ENCODE peak calls at places on chromosomes 6 and 20, in four cellular contexts. Q, H, B and R are unnamed samples.

GRCh38 chr20:57785061-57785460 is 75.2 kb upstream of the PMEPA1 start:
- DNase-seq in Q (no peak), H (no peak), B (no peak), R (no peak)

GRCh38 chr20:57092112-57092899 is 174.1 kb downstream of the BMP7 start:
- DNase-seq in Q (peak), H (peak), B (peak), R (peak)

GRCh38 chr20:61806995-61807394 is 258.7 kb downstream of the TAF4 start:
- DNase-seq in Q (peak), H (no peak), B (no peak), R (no peak)

GRCh38 chr20:33338465-33339258 is 55.6 kb downstream of the BPIFB1 start:
- DNase-seq in Q (no peak), H (no peak), B (no peak), R (no peak)

GRCh38 chr6:119355890-119356289 is 6.3 kb upstream of the MAN1A1 start:
- DNase-seq in Q (no peak), H (no peak), B (no peak), R (no peak)

GRCh38 chr20:32792316-32792715 is 27.4 kb upstream of the MAPRE1 start:
- DNase-seq in Q (no peak), H (peak), B (no peak), R (peak)

GRCh38 chr6:155085582-155086253 is 90.6 kb downstream of the TIAM2 start:
- DNase-seq in Q (no peak), H (peak), B (no peak), R (no peak)

GRCh38 chr6:6994796-6995195 is 113.0 kb upstream of the RREB1 start:
- DNase-seq in Q (no peak), H (no peak), B (peak), R (no peak)

GRCh38 chr6:156776841-156777576 is at the start of gene ARID1B:
- DNase-seq in Q (peak), H (peak), B (peak), R (peak)

GRCh38 chr6:223136-223535 is 69.2 kb upstream of the DUSP22 start:
- DNase-seq in Q (no peak), H (no peak), B (no peak), R (no peak)

GRCh38 chr6:33886673-33887144 is 82.9 kb upstream of the MLN start:
- DNase-seq in Q (no peak), H (peak), B (peak), R (no peak)

GRCh38 chr6:152529364-152529763 is 107.8 kb downstream of the SYNE1 start:
- DNase-seq in Q (no peak), H (no peak), B (no peak), R (no peak)

GRCh38 chr6:130632288-130632687 is 194.9 kb upstream of the SMLR1 start:
- DNase-seq in Q (no peak), H (no peak), B (no peak), R (no peak)

GRCh38 chr20:63518351-63518861 is 2.2 kb upstream of the PPDPF start:
- DNase-seq in Q (peak), H (no peak), B (no peak), R (no peak)

GRCh38 chr6:118284736-118285360 is 263.2 kb upstream of the PLN start:
- DNase-seq in Q (no peak), H (no peak), B (peak), R (no peak)

GRCh38 chr20:2984956-2985661 is 58.3 kb upstream of the GNRH2 start:
- DNase-seq in Q (no peak), H (peak), B (no peak), R (no peak)

GRCh38 chr6:30915591-30915946 is 1.5 kb downstream of the VARS2 start:
- DNase-seq in Q (no peak), H (peak), B (peak), R (peak)

GRCh38 chr20:63698739-63699465 is 2.5 kb downstream of the TNFRSF6B start:
- DNase-seq in Q (no peak), H (peak), B (no peak), R (no peak)

GRCh38 chr20:51092238-51092822 is 69.4 kb upstream of the KCNG1 start:
- DNase-seq in Q (no peak), H (no peak), B (no peak), R (no peak)

GRCh38 chr6:143596857-143597256 is 80.9 kb upstream of the PHACTR2 start:
- DNase-seq in Q (no peak), H (peak), B (peak), R (no peak)

GRCh38 chr6:37940074-37940847 is 120.7 kb downstream of the ZFAND3 start:
- DNase-seq in Q (no peak), H (peak), B (peak), R (no peak)

GRCh38 chr6:163001341-163001740 is 273.6 kb downstream of the PACRG start:
- DNase-seq in Q (no peak), H (no peak), B (no peak), R (no peak)

GRCh38 chr6:152146385-152146784 is 338.9 kb downstream of the ESR1 start:
- DNase-seq in Q (no peak), H (no peak), B (no peak), R (no peak)

GRCh38 chr20:32731882-32732266 is 11.4 kb downstream of the COMMD7 start:
- DNase-seq in Q (no peak), H (peak), B (no peak), R (no peak)

GRCh38 chr6:156598316-156598715 is 178.9 kb upstream of the ARID1B start:
- DNase-seq in Q (no peak), H (no peak), B (no peak), R (no peak)

GRCh38 chr6:148746363-148747144 is at the start of gene UST:
- DNase-seq in Q (peak), H (peak), B (peak), R (peak)

GRCh38 chr20:7693761-7694160 is 246.5 kb downstream of the HAO1 start:
- DNase-seq in Q (no peak), H (no peak), B (no peak), R (no peak)

GRCh38 chr6:3819161-3820110 is 29.7 kb upstream of the FAM50B start:
- DNase-seq in Q (no peak), H (no peak), B (no peak), R (no peak)

GRCh38 chr20:53582574-53583351 is 10.9 kb downstream of the ZNF217 start:
- DNase-seq in Q (no peak), H (peak), B (no peak), R (no peak)

GRCh38 chr20:51926670-51927305 is 124.5 kb upstream of the SALL4 start:
- DNase-seq in Q (no peak), H (no peak), B (no peak), R (no peak)

GRCh38 chr6:29702519-29703103 is 20.6 kb upstream of the HLA-F start:
- DNase-seq in Q (peak), H (peak), B (peak), R (peak)

GRCh38 chr6:151038616-151039015 is 173.1 kb downstream of the MTHFD1L start:
- DNase-seq in Q (no peak), H (no peak), B (no peak), R (no peak)

GRCh38 chr6:57224769-57225515 is 2.8 kb upstream of the RAB23 start:
- DNase-seq in Q (no peak), H (peak), B (no peak), R (no peak)

GRCh38 chr6:150142657-150143501 is at the start of gene PPP1R14C:
- DNase-seq in Q (peak), H (peak), B (peak), R (peak)

GRCh38 chr6:128492386-128492785 is 28.0 kb downstream of the PTPRK start:
- DNase-seq in Q (no peak), H (no peak), B (no peak), R (no peak)

GRCh38 chr20:35615667-35616464 is at the start of gene SPAG4:
- DNase-seq in Q (peak), H (peak), B (peak), R (peak)

GRCh38 chr20:35618372-35619131 is 2.9 kb downstream of the SPAG4 start:
- DNase-seq in Q (no peak), H (no peak), B (no peak), R (no peak)

GRCh38 chr20:35618032-35618371 is 2.4 kb downstream of the SPAG4 start:
- DNase-seq in Q (no peak), H (no peak), B (no peak), R (no peak)

GRCh38 chr20:35617397-35618031 is 1.9 kb downstream of the SPAG4 start:
- DNase-seq in Q (peak), H (peak), B (peak), R (peak)

GRCh38 chr20:35616465-35617396 is 1.1 kb downstream of the SPAG4 start:
- DNase-seq in Q (peak), H (peak), B (peak), R (peak)
- TF ChIP-seq CTCF in Q (no peak), H (no peak), B (no peak), R (no peak)

GRCh38 chr6:122869437-122870024 is 80.5 kb downstream of the SMPDL3A start:
- DNase-seq in Q (peak), H (peak), B (no peak), R (peak)
- TF ChIP-seq CTCF in Q (peak), H (peak), B (peak), R (peak)

GRCh38 chr20:45685896-45686295 is 15.9 kb upstream of the WFDC11 start:
- DNase-seq in Q (peak), H (peak), B (no peak), R (no peak)
- TF ChIP-seq CTCF in Q (no peak), H (no peak), B (no peak), R (peak)

DNA sequence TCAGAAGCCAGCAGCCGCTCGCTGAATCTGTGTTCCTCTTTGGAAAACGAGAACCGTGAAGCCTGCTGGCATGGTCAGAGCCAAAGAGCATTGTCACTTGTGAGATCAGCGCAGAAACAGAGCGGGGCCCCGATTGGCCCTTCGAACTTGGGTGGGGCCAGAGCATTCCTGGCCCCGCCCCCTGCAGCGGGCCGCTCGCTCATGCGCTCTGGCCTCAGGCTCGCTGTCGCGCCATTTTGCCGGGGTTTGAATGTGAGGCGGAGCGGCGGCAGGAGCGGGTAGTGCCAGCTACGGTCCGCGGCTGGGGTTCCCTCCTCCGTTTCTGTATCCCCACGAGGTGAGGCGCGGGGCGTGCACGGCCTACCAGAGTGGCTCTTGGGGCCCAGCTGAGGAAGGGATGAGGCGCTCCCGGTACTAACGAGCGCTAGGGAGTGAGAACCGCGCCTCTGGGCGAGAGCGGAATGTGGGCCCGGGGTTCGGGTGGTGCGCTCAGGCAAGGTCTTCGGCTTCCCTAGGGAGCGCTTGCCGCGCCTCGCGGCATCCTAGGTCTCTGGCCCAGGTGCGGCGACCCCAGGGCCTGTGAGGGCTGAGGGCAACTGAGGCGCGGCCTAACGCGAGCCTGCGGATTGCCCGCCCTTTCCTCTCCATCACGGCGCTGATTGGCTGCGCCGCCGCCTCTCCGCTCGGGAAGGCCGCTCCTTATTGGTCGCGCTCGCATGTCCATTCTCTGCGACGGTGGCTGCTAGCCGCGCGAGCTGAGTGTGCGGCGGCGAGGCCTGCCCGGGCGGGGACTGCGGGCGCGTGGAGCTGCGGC is at the start of gene CSE1L:
- DNase-seq in Q (peak), H (peak), B (peak), R (peak)
- TF ChIP-seq CTCF in Q (no peak), H (no peak), B (peak), R (peak)

GRCh38 chr20:1474325-1474724 is 7.7 kb upstream of the NSFL1C start:
- DNase-seq in Q (no peak), H (no peak), B (no peak), R (no peak)

GRCh38 chr20:1473821-1474220 is 7.2 kb upstream of the NSFL1C start:
- DNase-seq in Q (no peak), H (no peak), B (no peak), R (no peak)

GRCh38 chr20:1473244-1473635 is 6.6 kb upstream of the NSFL1C start:
- DNase-seq in Q (no peak), H (no peak), B (no peak), R (no peak)

GRCh38 chr20:1472556-1473243 is 6.1 kb upstream of the NSFL1C start:
- DNase-seq in Q (no peak), H (no peak), B (no peak), R (no peak)

DNA sequence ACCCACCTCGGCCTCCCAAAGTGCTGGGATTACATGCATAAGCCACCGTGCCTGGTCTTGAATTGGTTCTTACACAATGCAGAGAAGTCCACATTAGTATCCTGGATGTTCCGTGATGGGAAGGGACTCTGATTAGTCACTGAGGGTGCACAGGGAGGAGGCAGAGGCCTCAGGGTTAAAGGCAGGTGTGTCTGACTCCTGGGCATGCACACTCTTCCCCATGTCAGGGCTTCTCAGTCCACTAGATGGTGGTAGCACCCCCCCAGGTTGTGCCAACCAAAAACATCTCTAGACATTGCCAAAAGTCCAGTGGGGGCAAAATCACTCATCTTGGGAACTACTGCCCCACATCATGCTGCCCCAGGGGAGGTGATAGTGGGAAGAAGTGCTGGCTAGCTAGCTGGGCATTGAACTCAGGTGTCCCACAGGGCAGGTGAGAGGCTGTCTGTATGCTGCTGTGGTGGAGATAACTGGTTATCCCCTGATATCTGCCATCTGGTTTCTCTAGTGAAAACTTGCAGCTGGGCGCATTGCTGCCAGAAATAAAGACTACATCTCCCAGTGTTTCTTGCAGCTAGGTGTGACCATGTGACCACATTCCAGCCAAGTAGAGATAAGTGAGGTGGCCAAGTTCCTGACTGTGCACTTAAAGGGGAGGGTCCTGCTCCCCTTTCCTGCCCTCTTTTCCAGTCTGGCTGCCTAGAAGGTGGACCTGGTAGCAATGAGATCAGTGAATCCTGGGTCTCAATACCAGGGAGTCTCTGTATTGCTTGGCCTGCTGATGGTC is 8.4 kb upstream of the NSFL1C start:
- DNase-seq in Q (no peak), H (no peak), B (no peak), R (no peak)
- TF ChIP-seq CTCF in Q (no peak), H (no peak), B (no peak), R (no peak)

GRCh38 chr20:48339147-48339985 is 488.4 kb downstream of the PREX1 start:
- DNase-seq in Q (no peak), H (peak), B (no peak), R (no peak)

GRCh38 chr20:48342822-48343513 is 484.8 kb downstream of the PREX1 start:
- DNase-seq in Q (no peak), H (no peak), B (no peak), R (no peak)

GRCh38 chr20:48340915-48341314 is 486.9 kb downstream of the PREX1 start:
- DNase-seq in Q (no peak), H (no peak), B (no peak), R (no peak)

GRCh38 chr20:48338717-48339116 is 489.1 kb downstream of the PREX1 start:
- DNase-seq in Q (no peak), H (no peak), B (no peak), R (no peak)

DNA sequence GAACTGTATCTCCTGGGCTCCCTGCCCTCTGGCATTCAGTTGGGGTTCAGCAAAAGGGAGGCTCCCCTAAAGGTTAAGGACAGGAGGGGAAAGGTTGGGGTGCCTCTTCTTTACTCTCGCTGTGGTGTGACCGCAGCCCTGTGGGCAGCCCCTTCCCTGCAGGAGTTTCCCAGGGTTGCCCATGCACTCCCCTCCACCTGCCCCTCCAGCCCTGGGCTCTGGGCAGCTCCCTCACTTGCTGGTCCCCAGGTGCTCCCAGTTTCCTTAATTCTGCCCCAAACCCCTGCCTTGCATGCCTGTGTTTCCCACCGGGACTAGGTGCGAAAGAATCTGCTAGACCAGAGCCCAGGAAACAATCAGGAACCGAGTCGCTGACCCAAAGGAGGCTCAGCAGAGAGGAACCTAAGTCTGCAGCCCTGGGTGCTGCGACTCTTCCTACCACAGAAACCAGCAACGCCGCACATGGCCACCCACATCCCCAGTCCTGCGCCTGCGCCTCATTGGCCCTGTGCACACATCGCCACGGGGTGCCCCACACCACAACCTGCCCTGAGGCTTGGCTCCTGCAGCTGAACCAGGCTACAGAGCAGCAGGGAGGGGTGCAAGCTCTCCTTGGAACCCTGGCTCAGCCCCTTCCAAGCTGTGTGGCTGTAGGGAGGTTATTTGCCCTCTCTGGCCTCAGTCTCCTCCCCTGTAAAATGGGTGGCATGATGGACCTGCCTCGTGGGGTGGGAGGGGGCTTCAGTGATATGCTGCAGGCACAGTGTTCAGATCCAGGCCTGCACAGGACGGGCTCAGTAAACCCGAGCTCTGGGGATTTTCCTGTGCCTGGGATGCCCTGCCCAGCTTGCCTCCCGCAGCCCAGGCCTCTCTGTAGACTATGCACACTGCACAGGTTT is 487.6 kb downstream of the PREX1 start:
- DNase-seq in Q (no peak), H (no peak), B (no peak), R (no peak)
- TF ChIP-seq CTCF in Q (no peak), H (no peak), B (no peak), R (no peak)

GRCh38 chr6:112296122-112296521 is 41.8 kb upstream of the LAMA4 start:
- DNase-seq in Q (no peak), H (peak), B (no peak), R (peak)
- TF ChIP-seq CTCF in Q (no peak), H (peak), B (no peak), R (peak)

GRCh38 chr6:107116923-107117417 is 1.7 kb upstream of the BEND3 start:
- DNase-seq in Q (no peak), H (no peak), B (no peak), R (no peak)
- TF ChIP-seq CTCF in Q (no peak), H (no peak), B (no peak), R (no peak)

GRCh38 chr6:5215799-5216198 is 45.0 kb downstream of the LYRM4 start:
- DNase-seq in Q (no peak), H (no peak), B (no peak), R (no peak)

GRCh38 chr6:5215181-5215580 is 45.6 kb downstream of the LYRM4 start:
- DNase-seq in Q (no peak), H (no peak), B (no peak), R (no peak)

GRCh38 chr6:5219292-5219691 is 41.5 kb downstream of the LYRM4 start:
- DNase-seq in Q (no peak), H (no peak), B (no peak), R (no peak)

GRCh38 chr6:5214570-5215052 is 46.1 kb downstream of the LYRM4 start:
- DNase-seq in Q (peak), H (peak), B (peak), R (peak)

GRCh38 chr6:5213851-5214507 is 46.8 kb downstream of the LYRM4 start:
- DNase-seq in Q (no peak), H (no peak), B (peak), R (no peak)
- TF ChIP-seq CTCF in Q (no peak), H (peak), B (peak), R (no peak)

DNA sequence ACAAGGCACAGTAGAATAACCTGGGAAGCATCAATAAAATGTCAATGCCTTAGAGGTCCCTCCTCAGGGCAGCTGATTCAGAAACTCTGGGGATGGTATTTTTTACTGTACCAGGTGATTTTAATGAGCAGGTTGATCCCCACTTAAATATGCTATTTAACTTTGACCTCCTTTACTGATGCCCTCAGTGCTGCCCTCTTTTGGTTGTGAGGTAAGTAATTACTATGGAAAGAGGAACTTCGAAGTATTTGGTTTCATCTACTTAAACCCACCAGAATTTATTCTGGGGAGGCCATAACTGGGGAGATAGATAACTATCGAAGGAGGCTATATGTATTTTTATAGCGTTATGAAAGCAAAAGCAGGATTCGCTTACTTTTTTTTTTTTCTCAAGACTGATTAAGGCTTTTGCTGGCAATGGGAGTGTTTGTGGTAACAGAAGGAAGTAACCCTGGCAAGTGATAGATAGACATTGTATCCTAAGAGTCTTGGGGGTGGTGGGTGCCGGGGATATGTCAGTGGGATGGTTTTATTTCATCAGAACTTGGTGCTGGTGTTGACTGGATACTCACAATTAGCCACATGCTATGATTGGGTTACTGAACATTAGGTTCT is 168.9 kb upstream of the CENPW start:
- DNase-seq in Q (no peak), H (peak), B (no peak), R (no peak)
- TF ChIP-seq CTCF in Q (peak), H (peak), B (no peak), R (peak)